ENCODE peak calls at places on chromosomes 1 and 21, in nine cellular contexts. L, C, S, W, F, A, U, H and P are unnamed samples.

GRCh38 chr1:49556676-49557234 is 467.0 kb downstream of the AGBL4 start:
- ATAC-seq in S (no peak), W (no peak), C (no peak), L (no peak), H (no peak), F (no peak), U (no peak), A (no peak), P (no peak)

GRCh38 chr1:33501309-33501708 is 28.9 kb downstream of the ZSCAN20 start:
- ATAC-seq in H (no peak), C (no peak), U (no peak), L (no peak), A (no peak), S (no peak), F (no peak), W (no peak), P (no peak)

GRCh38 chr21:45607021-45607921 is 36.3 kb upstream of the PCBP3 start:
- ATAC-seq in H (no peak), U (no peak), S (peak), C (peak), L (no peak), A (peak), W (no peak), F (peak), P (peak)

GRCh38 chr1:159171688-159172501 is 480 bp downstream of the CADM3 start:
- ATAC-seq in C (peak), U (no peak), H (no peak), S (no peak), F (no peak), A (no peak), L (no peak), W (peak), P (peak)

GRCh38 chr1:25609921-25610320 is 6.7 kb upstream of the MAN1C1 start:
- ATAC-seq in U (no peak), S (no peak), A (no peak), C (no peak), H (no peak), L (no peak), F (no peak), W (no peak), P (no peak)

GRCh38 chr1:199704231-199704630 is 323.3 kb upstream of the NR5A2 start:
- ATAC-seq in F (no peak), C (no peak), A (no peak), S (no peak), H (no peak), L (no peak), U (no peak), W (no peak), P (no peak)

GRCh38 chr1:229192031-229192430 is 78.9 kb upstream of the RAB4A start:
- ATAC-seq in L (no peak), S (no peak), U (no peak), H (no peak), A (no peak), W (no peak), C (peak), F (peak), P (no peak)

GRCh38 chr1:208929575-208929974 is 653.9 kb upstream of the CAMK1G start:
- ATAC-seq in U (no peak), F (no peak), L (no peak), H (no peak), S (no peak), C (peak), W (no peak), A (no peak), P (peak)

GRCh38 chr1:84435159-84435558 is 36.9 kb downstream of the DNASE2B start:
- ATAC-seq in A (no peak), H (no peak), U (peak), L (no peak), C (no peak), W (no peak), S (peak), F (peak), P (no peak)

GRCh38 chr1:226424228-226425003 is 16.5 kb upstream of the PARP1 start:
- ATAC-seq in F (peak), S (peak), H (peak), U (peak), W (peak), C (peak), A (peak), L (peak), P (peak)

GRCh38 chr1:231020139-231020601 is 19.9 kb downstream of the FAM89A start:
- ATAC-seq in W (no peak), L (no peak), U (no peak), F (peak), C (peak), H (peak), S (no peak), A (no peak), P (peak)

GRCh38 chr1:85313888-85314696 is 37.7 kb upstream of the BCL10 start:
- ATAC-seq in W (peak), S (no peak), C (peak), H (peak), A (peak), L (peak), F (no peak), U (no peak), P (peak)

GRCh38 chr1:85275701-85276289 is 637 bp downstream of the BCL10 start:
- ATAC-seq in C (no peak), F (no peak), U (peak), W (peak), S (peak), A (no peak), L (no peak), H (no peak), P (peak)

GRCh38 chr1:7098641-7099040 is 313.4 kb downstream of the CAMTA1 start:
- ATAC-seq in H (no peak), U (no peak), L (no peak), A (no peak), C (no peak), F (no peak), W (no peak), S (no peak), P (no peak)

GRCh38 chr1:143698016-143698415 is 273.8 kb downstream of the FAM72C start:
- ATAC-seq in W (no peak), A (peak), L (no peak), H (no peak), S (no peak), U (no peak), F (no peak), C (no peak), P (peak)